ENCODE peak calls at places on chromosomes 1 and 21, in nine cellular contexts. J is T-helper 9 cell; D is substantia nigra; U is colonic mucosa; N is CD8-positive, alpha-beta T cell; S is foreskin keratinocyte; R is pulmonary artery endothelial cell; H is uterus; W is NCI-H187. Y is an unnamed sample.

GRCh38 chr1:155236451-155236850 is 18.8 kb downstream of the ENTREP3 start:
- DNase-seq in W (no peak), N (no peak), D (no peak), R (no peak), S (no peak), J (no peak), H (no peak), U (no peak), Y (no peak)

GRCh38 chr1:212987702-212988322 is 27.9 kb downstream of the ANGEL2 start:
- DNase-seq in H (no peak), R (no peak), J (no peak), D (no peak), N (no peak), S (peak; percentile 18), U (no peak), W (no peak), Y (no peak)

GRCh38 chr1:242739246-242739645 is 214.7 kb upstream of the PLD5 start:
- DNase-seq in D (no peak), S (no peak), W (no peak), U (no peak), R (no peak), H (no peak), J (no peak), N (no peak), Y (no peak)

GRCh38 chr1:28830814-28831213 is 18.8 kb downstream of the OPRD1 start:
- DNase-seq in R (no peak), D (no peak), S (no peak), H (no peak), U (no peak), N (no peak), J (no peak), W (no peak), Y (no peak)

GRCh38 chr1:183543619-183544204 is 46.5 kb downstream of the NCF2 start:
- DNase-seq in W (no peak), H (no peak), U (peak; percentile 27), N (no peak), D (no peak), J (no peak), S (peak; percentile 13), R (peak; percentile 39), Y (peak; percentile 60)

GRCh38 chr1:207240325-207241095 is 81.0 kb upstream of the CD55 start:
- DNase-seq in J (no peak), R (no peak), N (no peak), U (no peak), W (no peak), H (no peak), S (peak; percentile 98), D (no peak), Y (no peak)

GRCh38 chr1:161502641-161503393 is 2.4 kb upstream of the FCGR2A start:
- DNase-seq in N (no peak), U (no peak), D (no peak), R (no peak), J (no peak), H (no peak), W (no peak), S (no peak), Y (no peak)

GRCh38 chr1:60571811-60572210 is 498.2 kb upstream of the C1orf87 start:
- DNase-seq in R (no peak), S (peak; percentile 26), H (no peak), D (no peak), U (no peak), W (no peak), N (no peak), J (no peak), Y (no peak)

GRCh38 chr21:16460936-16461335 is 731.2 kb downstream of the USP25 start:
- DNase-seq in H (no peak), J (no peak), R (no peak), D (no peak), S (no peak), U (no peak), W (no peak), N (no peak), Y (no peak)

GRCh38 chr1:6960291-6960758 is 175.1 kb downstream of the CAMTA1 start:
- DNase-seq in S (no peak), D (peak; percentile 23), W (no peak), N (no peak), R (no peak), J (no peak), U (no peak), H (peak; percentile 55), Y (no peak)

GRCh38 chr1:96820111-96820510 is 98.5 kb downstream of the PTBP2 start:
- DNase-seq in J (no peak), R (no peak), S (no peak), H (no peak), U (no peak), N (no peak), D (no peak), W (no peak), Y (no peak)

GRCh38 chr1:17102232-17102631 is 17.0 kb downstream of the PADI2 start:
- DNase-seq in R (no peak), W (no peak), D (no peak), J (no peak), S (no peak), U (no peak), H (no peak), N (no peak), Y (no peak)

GRCh38 chr1:36776256-36776655 is 258.1 kb downstream of the GRIK3 start:
- DNase-seq in R (no peak), J (no peak), N (no peak), D (no peak), S (no peak), W (no peak), H (no peak), U (no peak), Y (no peak)

GRCh38 chr1:62364726-62365125 is 45.5 kb upstream of the KANK4 start:
- DNase-seq in D (no peak), H (no peak), R (no peak), N (no peak), U (no peak), J (no peak), S (no peak), W (no peak), Y (no peak)

GRCh38 chr1:108830119-108831008 is 26.5 kb downstream of the AKNAD1 start:
- DNase-seq in R (peak; percentile 87), D (peak; percentile 58), W (no peak), U (peak; percentile 44), N (no peak), J (no peak), H (peak; percentile 83), S (peak; percentile 64), Y (no peak)

Y was measured in erythroblast.